ENCODE peak calls at places on chromosomes 12 and 14, in four cellular contexts. One of them, this sample, is unnamed.

GRCh38 chr12:114943601-114944000 is 259.6 kb upstream of the TBX3 start:
- DNase-seq in heart right ventricle: no peak
- DNase-seq in astrocyte of the cerebellum: no peak
- DNase-seq in AG04449: no peak
- DNase-seq in this sample: no peak

GRCh38 chr12:110345176-110345651 is 58.3 kb downstream of the ANAPC7 start:
- DNase-seq in AG04449: no peak
- DNase-seq in heart right ventricle: no peak
- DNase-seq in astrocyte of the cerebellum: no peak
- DNase-seq in this sample: no peak

GRCh38 chr12:49932023-49932422 is 18.5 kb upstream of the AQP2 start:
- DNase-seq in AG04449: no peak
- DNase-seq in astrocyte of the cerebellum: no peak
- DNase-seq in heart right ventricle: no peak
- DNase-seq in this sample: no peak

GRCh38 chr14:34018564-34019244 is 67.8 kb upstream of the EGLN3 start:
- DNase-seq in astrocyte of the cerebellum: no peak
- DNase-seq in heart right ventricle: peak; percentile 13
- DNase-seq in AG04449: no peak
- DNase-seq in this sample: no peak

GRCh38 chr14:72128629-72129028 is 196.4 kb downstream of the RGS6 start:
- DNase-seq in heart right ventricle: no peak
- DNase-seq in AG04449: no peak
- DNase-seq in astrocyte of the cerebellum: no peak
- DNase-seq in this sample: no peak

GRCh38 chr12:49983892-49984291 is 11.1 kb downstream of the AQP6 start:
- DNase-seq in heart right ventricle: no peak
- DNase-seq in astrocyte of the cerebellum: peak; percentile 62
- DNase-seq in AG04449: peak; percentile 45
- DNase-seq in this sample: peak; percentile 27

GRCh38 chr14:32258574-32258973 is 55.5 kb upstream of the RNU6-8 start:
- DNase-seq in AG04449: no peak
- DNase-seq in heart right ventricle: no peak
- DNase-seq in astrocyte of the cerebellum: no peak
- DNase-seq in this sample: no peak

GRCh38 chr12:14239350-14239934 is 126.0 kb upstream of the ATF7IP start:
- DNase-seq in AG04449: no peak
- DNase-seq in heart right ventricle: peak; percentile 14
- DNase-seq in astrocyte of the cerebellum: no peak
- DNase-seq in this sample: no peak

GRCh38 chr14:63677891-63678379 is 36.3 kb upstream of the WDR89 start:
- DNase-seq in AG04449: peak; percentile 44
- DNase-seq in heart right ventricle: no peak
- DNase-seq in astrocyte of the cerebellum: peak; percentile 11
- DNase-seq in this sample: no peak

GRCh38 chr12:75750950-75751349 is 239.5 kb upstream of the KRR1 start:
- DNase-seq in AG04449: peak; percentile 36
- DNase-seq in heart right ventricle: no peak
- DNase-seq in astrocyte of the cerebellum: peak; percentile 87
- DNase-seq in this sample: no peak

GRCh38 chr14:40188006-40188405 is 755.8 kb upstream of the FBXO33 start:
- DNase-seq in astrocyte of the cerebellum: peak; percentile 6
- DNase-seq in heart right ventricle: no peak
- DNase-seq in AG04449: no peak
- DNase-seq in this sample: no peak

GRCh38 chr12:93476555-93476954 is 9.2 kb downstream of the MRPL42 start:
- DNase-seq in AG04449: no peak
- DNase-seq in astrocyte of the cerebellum: no peak
- DNase-seq in heart right ventricle: no peak
- DNase-seq in this sample: no peak

GRCh38 chr14:68774771-68775613 is 17.9 kb downstream of the ZFP36L1 start:
- DNase-seq in heart right ventricle: no peak
- DNase-seq in AG04449: peak; percentile 79
- DNase-seq in astrocyte of the cerebellum: no peak
- DNase-seq in this sample: peak; percentile 59

GRCh38 chr12:108560321-108560721 is 652 bp downstream of the SART3 start:
- DNase-seq in AG04449: no peak
- DNase-seq in astrocyte of the cerebellum: no peak
- DNase-seq in heart right ventricle: no peak
- DNase-seq in this sample: no peak

GRCh38 chr12:80443974-80444666 is at the start of gene PTPRQ:
- DNase-seq in AG04449: no peak
- DNase-seq in heart right ventricle: no peak
- DNase-seq in astrocyte of the cerebellum: no peak
- DNase-seq in this sample: no peak

GRCh38 chr12:46944771-46945170 is 119.0 kb upstream of the SLC38A4 start:
- DNase-seq in AG04449: no peak
- DNase-seq in heart right ventricle: no peak
- DNase-seq in astrocyte of the cerebellum: no peak
- DNase-seq in this sample: no peak

GRCh38 chr14:82387699-82388098 is 854.0 kb upstream of the SEL1L start:
- DNase-seq in astrocyte of the cerebellum: peak; percentile 13
- DNase-seq in AG04449: no peak
- DNase-seq in heart right ventricle: no peak
- DNase-seq in this sample: no peak

GRCh38 chr14:99505089-99505488 is 23.9 kb downstream of the CCNK start:
- DNase-seq in AG04449: no peak
- DNase-seq in heart right ventricle: no peak
- DNase-seq in astrocyte of the cerebellum: no peak
- DNase-seq in this sample: no peak

GRCh38 chr12:101648195-101648594 is 49.2 kb upstream of the CHPT1 start:
- DNase-seq in AG04449: no peak
- DNase-seq in astrocyte of the cerebellum: no peak
- DNase-seq in heart right ventricle: no peak
- DNase-seq in this sample: no peak

GRCh38 chr12:69129564-69129963 is 109.8 kb upstream of the CPSF6 start:
- DNase-seq in AG04449: no peak
- DNase-seq in heart right ventricle: no peak
- DNase-seq in astrocyte of the cerebellum: no peak
- DNase-seq in this sample: no peak

GRCh38 chr12:51907083-51907863 is at the start of gene ACVRL1:
- DNase-seq in heart right ventricle: no peak
- DNase-seq in astrocyte of the cerebellum: no peak
- DNase-seq in AG04449: no peak
- DNase-seq in this sample: no peak

GRCh38 chr12:65501093-65501621 is 222.7 kb downstream of the MSRB3 start:
- DNase-seq in astrocyte of the cerebellum: peak; percentile 49
- DNase-seq in heart right ventricle: peak; percentile 74
- DNase-seq in AG04449: no peak
- DNase-seq in this sample: peak; percentile 87

GRCh38 chr14:32087173-32087861 is 10.2 kb downstream of the ARHGAP5 start:
- DNase-seq in heart right ventricle: no peak
- DNase-seq in AG04449: no peak
- DNase-seq in astrocyte of the cerebellum: peak; percentile 86
- DNase-seq in this sample: no peak

GRCh38 chr12:111121840-111122239 is 201.5 kb upstream of the MYL2 start:
- DNase-seq in AG04449: no peak
- DNase-seq in astrocyte of the cerebellum: no peak
- DNase-seq in heart right ventricle: no peak
- DNase-seq in this sample: no peak

GRCh38 chr12:116524964-116525379 is 34.2 kb upstream of the MAP1LC3B2 start:
- DNase-seq in heart right ventricle: no peak
- DNase-seq in astrocyte of the cerebellum: no peak
- DNase-seq in AG04449: no peak
- DNase-seq in this sample: no peak

GRCh38 chr14:63996575-63997220 is 143.9 kb downstream of the SYNE2 start:
- DNase-seq in heart right ventricle: no peak
- DNase-seq in AG04449: no peak
- DNase-seq in astrocyte of the cerebellum: no peak
- DNase-seq in this sample: no peak

GRCh38 chr14:20530771-20531571 is 25.6 kb downstream of the RNASE10 start:
- DNase-seq in astrocyte of the cerebellum: peak; percentile 41
- DNase-seq in AG04449: no peak
- DNase-seq in heart right ventricle: peak; percentile 60
- DNase-seq in this sample: peak; percentile 87

GRCh38 chr12:1663440-1664132 is 27.3 kb upstream of the ADIPOR2 start:
- DNase-seq in astrocyte of the cerebellum: no peak
- DNase-seq in heart right ventricle: no peak
- DNase-seq in AG04449: no peak
- DNase-seq in this sample: no peak

GRCh38 chr12:1661553-1662335 is 29.1 kb upstream of the ADIPOR2 start:
- DNase-seq in heart right ventricle: peak; percentile 90
- DNase-seq in AG04449: peak; percentile 57
- DNase-seq in astrocyte of the cerebellum: peak; percentile 27
- DNase-seq in this sample: peak; percentile 97

GRCh38 chr12:1665366-1665765 is 25.5 kb upstream of the ADIPOR2 start:
- DNase-seq in heart right ventricle: no peak
- DNase-seq in AG04449: no peak
- DNase-seq in astrocyte of the cerebellum: no peak
- DNase-seq in this sample: no peak

GRCh38 chr12:1660304-1661187 is 30.3 kb upstream of the ADIPOR2 start:
- DNase-seq in heart right ventricle: peak; percentile 48
- DNase-seq in AG04449: no peak
- DNase-seq in astrocyte of the cerebellum: no peak
- DNase-seq in this sample: no peak

DNA sequence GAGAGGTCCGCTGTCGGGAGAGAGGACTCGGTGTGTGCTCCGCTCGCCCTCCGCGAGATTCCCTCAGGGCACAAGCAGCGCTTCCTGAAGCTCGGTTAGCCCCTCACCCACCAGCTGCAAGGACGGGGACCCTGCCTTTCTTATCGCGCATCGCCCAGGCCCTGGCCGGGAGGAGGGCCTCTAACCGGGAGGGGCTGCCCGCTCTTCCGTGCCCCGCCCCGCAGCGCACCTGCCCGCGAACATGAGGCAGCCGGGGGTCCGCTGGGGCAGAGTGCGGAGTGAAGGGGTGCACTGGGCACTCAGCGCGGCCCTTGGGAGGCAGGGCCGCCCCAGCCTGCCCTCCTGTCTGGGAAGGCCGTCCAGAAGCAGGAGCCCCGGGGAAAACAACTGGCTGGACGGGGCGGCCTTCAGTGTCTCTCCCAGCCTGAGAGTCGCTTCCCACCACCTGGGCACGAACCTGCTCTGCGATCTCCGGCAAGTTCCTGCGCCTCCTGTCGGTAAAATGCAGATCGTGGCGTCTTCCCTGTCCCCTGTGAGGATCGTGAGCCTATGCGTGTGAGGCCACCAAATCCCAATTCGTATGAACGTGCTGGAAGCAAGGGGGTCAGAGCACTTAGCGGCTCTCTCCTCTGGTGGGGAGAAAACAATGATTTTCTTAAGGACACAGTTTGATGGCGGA is 28.0 kb upstream of the ADIPOR2 start:
- DNase-seq in astrocyte of the cerebellum: no peak
- DNase-seq in AG04449: no peak
- DNase-seq in heart right ventricle: peak; percentile 32
- DNase-seq in this sample: no peak
- H3K4me3 ChIP-seq in astrocyte of the cerebellum: no peak overlapping the region
- H3K4me3 ChIP-seq in AG04449: no peak overlapping the region
- H3K4me3 ChIP-seq in heart right ventricle: peak overlapping the region; percentile 15
- H3K4me3 ChIP-seq in this sample: no peak overlapping the region

DNA sequence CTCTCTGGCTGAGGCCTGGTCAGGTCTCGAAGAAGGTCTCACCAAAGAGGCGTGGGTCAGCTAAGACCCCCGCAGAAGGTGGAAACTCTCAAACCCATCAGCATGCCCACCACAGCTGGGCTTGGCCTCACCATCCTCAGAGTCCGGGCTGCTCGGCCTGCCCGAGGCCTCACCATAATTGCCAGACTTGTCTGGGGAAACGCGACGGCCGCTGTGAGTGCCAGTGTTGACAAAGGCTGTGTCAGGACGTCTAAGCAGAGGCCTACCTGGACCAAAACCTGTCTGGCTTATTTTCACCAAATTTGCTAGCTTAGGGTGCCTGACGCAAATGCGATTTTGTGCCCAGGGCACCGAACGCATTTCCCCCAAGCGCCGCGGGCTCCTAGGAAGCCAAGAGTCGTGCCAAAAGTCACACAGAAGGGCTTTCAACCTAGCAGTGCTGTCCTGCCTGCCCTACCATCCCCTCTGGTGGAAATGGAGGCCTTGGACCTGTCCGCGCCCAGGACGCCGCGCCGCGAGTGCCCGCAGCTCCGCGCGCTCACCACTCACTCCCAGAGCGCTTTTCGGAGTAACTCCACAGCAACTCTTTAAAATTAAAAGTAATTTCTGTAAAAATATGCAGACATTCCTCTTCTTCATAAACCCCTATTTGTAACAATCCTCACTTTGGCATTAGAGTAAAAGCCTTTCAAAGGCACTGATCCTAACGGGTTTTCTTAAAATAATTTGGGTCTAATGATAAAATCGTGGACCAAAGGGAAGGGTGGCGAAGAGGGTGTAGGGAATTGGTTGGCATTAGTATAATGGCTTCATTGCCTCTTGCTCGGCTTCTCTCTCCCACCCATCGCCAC is 1.2 kb upstream of the ALX1 start:
- DNase-seq in AG04449: no peak
- DNase-seq in heart right ventricle: no peak
- DNase-seq in astrocyte of the cerebellum: no peak
- DNase-seq in this sample: no peak
- H3K4me3 ChIP-seq in AG04449: no peak overlapping the region
- H3K4me3 ChIP-seq in heart right ventricle: no peak overlapping the region
- H3K4me3 ChIP-seq in astrocyte of the cerebellum: peak overlapping the region; percentile 50
- H3K4me3 ChIP-seq in this sample: no peak overlapping the region

GRCh38 chr12:99455350-99456037 is 192.1 kb upstream of the GARIN6 start:
- DNase-seq in AG04449: peak; percentile 2
- DNase-seq in astrocyte of the cerebellum: peak; percentile 95
- DNase-seq in heart right ventricle: no peak
- DNase-seq in this sample: peak; percentile 60
- H3K4me3 ChIP-seq in AG04449: no peak overlapping the region
- H3K4me3 ChIP-seq in astrocyte of the cerebellum: no peak overlapping the region
- H3K4me3 ChIP-seq in heart right ventricle: no peak overlapping the region
- H3K4me3 ChIP-seq in this sample: no peak overlapping the region

DNA sequence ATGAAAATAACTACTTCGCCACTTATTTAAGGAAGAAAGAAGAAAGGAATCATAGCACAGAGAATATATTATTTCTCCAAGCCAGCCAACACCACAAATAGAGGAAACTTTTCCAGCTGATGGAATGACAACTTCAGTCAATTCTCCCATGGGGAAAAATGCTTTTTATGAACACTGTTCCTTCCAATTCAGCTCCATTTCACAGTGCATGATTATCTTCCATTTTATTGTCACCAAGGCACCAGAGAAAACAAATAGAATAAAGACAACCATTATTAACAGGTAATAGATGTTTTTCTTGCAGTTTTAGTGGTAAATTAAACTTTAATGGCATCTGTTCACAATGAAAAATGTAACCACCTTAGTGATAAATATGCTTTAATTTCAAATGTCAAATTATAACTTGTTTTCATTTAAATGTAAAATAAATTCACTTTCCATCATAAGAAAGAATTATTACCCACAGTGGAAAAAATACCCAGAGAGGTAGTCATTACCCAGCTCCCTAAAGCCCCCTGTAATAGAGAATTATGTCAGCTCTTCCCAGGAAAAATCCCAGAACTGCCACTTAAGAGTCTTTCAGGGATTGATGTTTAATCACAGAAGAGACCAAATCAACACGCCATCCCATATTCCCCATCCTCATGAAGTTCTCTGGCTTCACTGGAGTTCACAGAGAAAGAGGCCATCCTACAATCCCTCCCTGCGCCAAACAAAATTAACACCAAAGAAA is 828.3 kb upstream of the TMEM132C start:
- DNase-seq in AG04449: no peak
- DNase-seq in astrocyte of the cerebellum: no peak
- DNase-seq in heart right ventricle: no peak
- DNase-seq in this sample: no peak
- H3K4me3 ChIP-seq in AG04449: no peak overlapping the region
- H3K4me3 ChIP-seq in astrocyte of the cerebellum: no peak overlapping the region
- H3K4me3 ChIP-seq in heart right ventricle: no peak overlapping the region
- H3K4me3 ChIP-seq in this sample: no peak overlapping the region